ENCODE peak calls at places on chromosomes 3 and 15, in ten cellular contexts. One of them, this sample, is unnamed. For H3K4me1, the result is how much of the 10 kb centered on the place peaks cover.

GRCh38 chr15:31293655-31294054 is 33.0 kb upstream of the KLF13 start:
- DNase-seq in psoas muscle: no peak
- DNase-seq in lung: peak
- DNase-seq in tibial artery: no peak
- DNase-seq in mesendoderm: no peak
- DNase-seq in mesenchymal stem cell: no peak
- DNase-seq in CD4-positive, alpha-beta memory T cell: no peak
- DNase-seq in prostate gland: no peak
- DNase-seq in sigmoid colon: no peak
- DNase-seq in ascending aorta: no peak
- DNase-seq in this sample: no peak

GRCh38 chr15:48426047-48426446 is 94.8 kb downstream of the DUT start:
- DNase-seq in psoas muscle: no peak
- DNase-seq in lung: no peak
- DNase-seq in tibial artery: no peak
- DNase-seq in mesendoderm: no peak
- DNase-seq in mesenchymal stem cell: no peak
- DNase-seq in CD4-positive, alpha-beta memory T cell: no peak
- DNase-seq in prostate gland: no peak
- DNase-seq in sigmoid colon: no peak
- DNase-seq in ascending aorta: no peak
- DNase-seq in this sample: no peak

GRCh38 chr15:55893852-55894251 is 99.6 kb downstream of the NEDD4 start:
- DNase-seq in psoas muscle: no peak
- DNase-seq in lung: no peak
- DNase-seq in tibial artery: no peak
- DNase-seq in mesendoderm: no peak
- DNase-seq in mesenchymal stem cell: no peak
- DNase-seq in CD4-positive, alpha-beta memory T cell: no peak
- DNase-seq in prostate gland: no peak
- DNase-seq in sigmoid colon: no peak
- DNase-seq in ascending aorta: no peak
- DNase-seq in this sample: peak

GRCh38 chr15:71585159-71585558 is 225.2 kb upstream of the NR2E3 start:
- DNase-seq in psoas muscle: no peak
- DNase-seq in lung: no peak
- DNase-seq in tibial artery: no peak
- DNase-seq in mesendoderm: no peak
- DNase-seq in mesenchymal stem cell: no peak
- DNase-seq in CD4-positive, alpha-beta memory T cell: no peak
- DNase-seq in prostate gland: no peak
- DNase-seq in sigmoid colon: no peak
- DNase-seq in ascending aorta: no peak
- DNase-seq in this sample: no peak

GRCh38 chr15:76577879-76578512 is 241.4 kb downstream of the ISL2 start:
- DNase-seq in psoas muscle: no peak
- DNase-seq in lung: no peak
- DNase-seq in tibial artery: no peak
- DNase-seq in mesendoderm: no peak
- DNase-seq in mesenchymal stem cell: no peak
- DNase-seq in CD4-positive, alpha-beta memory T cell: no peak
- DNase-seq in prostate gland: peak
- DNase-seq in sigmoid colon: peak
- DNase-seq in ascending aorta: no peak
- DNase-seq in this sample: no peak

GRCh38 chr3:157073810-157074209 is 86.1 kb downstream of the CCNL1 start:
- DNase-seq in psoas muscle: no peak
- DNase-seq in lung: no peak
- DNase-seq in tibial artery: no peak
- DNase-seq in mesendoderm: peak
- DNase-seq in mesenchymal stem cell: peak
- DNase-seq in CD4-positive, alpha-beta memory T cell: no peak
- DNase-seq in prostate gland: no peak
- DNase-seq in sigmoid colon: no peak
- DNase-seq in ascending aorta: no peak
- DNase-seq in this sample: peak

GRCh38 chr3:140187648-140188221 is 252.8 kb downstream of the CLSTN2 start:
- DNase-seq in psoas muscle: no peak
- DNase-seq in lung: no peak
- DNase-seq in tibial artery: no peak
- DNase-seq in mesendoderm: no peak
- DNase-seq in mesenchymal stem cell: no peak
- DNase-seq in CD4-positive, alpha-beta memory T cell: no peak
- DNase-seq in prostate gland: no peak
- DNase-seq in sigmoid colon: no peak
- DNase-seq in ascending aorta: no peak
- DNase-seq in this sample: no peak

GRCh38 chr3:23221136-23221535 is 18.0 kb downstream of the UBE2E2 start:
- DNase-seq in psoas muscle: no peak
- DNase-seq in lung: no peak
- DNase-seq in tibial artery: no peak
- DNase-seq in mesendoderm: no peak
- DNase-seq in mesenchymal stem cell: no peak
- DNase-seq in CD4-positive, alpha-beta memory T cell: no peak
- DNase-seq in prostate gland: no peak
- DNase-seq in sigmoid colon: no peak
- DNase-seq in ascending aorta: no peak
- DNase-seq in this sample: no peak

GRCh38 chr15:72934921-72935320 is 117.3 kb upstream of the NEO1 start:
- DNase-seq in psoas muscle: no peak
- DNase-seq in lung: no peak
- DNase-seq in tibial artery: no peak
- DNase-seq in mesendoderm: no peak
- DNase-seq in mesenchymal stem cell: peak
- DNase-seq in CD4-positive, alpha-beta memory T cell: no peak
- DNase-seq in prostate gland: no peak
- DNase-seq in sigmoid colon: no peak
- DNase-seq in ascending aorta: no peak
- DNase-seq in this sample: no peak

GRCh38 chr15:72936691-72937679 is 115.3 kb upstream of the NEO1 start:
- DNase-seq in psoas muscle: no peak
- DNase-seq in lung: no peak
- DNase-seq in tibial artery: no peak
- DNase-seq in mesendoderm: no peak
- DNase-seq in mesenchymal stem cell: no peak
- DNase-seq in CD4-positive, alpha-beta memory T cell: no peak
- DNase-seq in prostate gland: no peak
- DNase-seq in sigmoid colon: no peak
- DNase-seq in ascending aorta: no peak
- DNase-seq in this sample: no peak

GRCh38 chr15:72936237-72936636 is 116.0 kb upstream of the NEO1 start:
- DNase-seq in psoas muscle: no peak
- DNase-seq in lung: no peak
- DNase-seq in tibial artery: no peak
- DNase-seq in mesendoderm: no peak
- DNase-seq in mesenchymal stem cell: no peak
- DNase-seq in CD4-positive, alpha-beta memory T cell: no peak
- DNase-seq in prostate gland: no peak
- DNase-seq in sigmoid colon: no peak
- DNase-seq in ascending aorta: no peak
- DNase-seq in this sample: no peak

GRCh38 chr15:72934006-72934405 is 118.3 kb upstream of the NEO1 start:
- DNase-seq in psoas muscle: no peak
- DNase-seq in lung: no peak
- DNase-seq in tibial artery: no peak
- DNase-seq in mesendoderm: no peak
- DNase-seq in mesenchymal stem cell: no peak
- DNase-seq in CD4-positive, alpha-beta memory T cell: no peak
- DNase-seq in prostate gland: no peak
- DNase-seq in sigmoid colon: no peak
- DNase-seq in ascending aorta: peak
- DNase-seq in this sample: no peak

GRCh38 chr15:72935521-72935920 is 116.7 kb upstream of the NEO1 start:
- DNase-seq in psoas muscle: no peak
- DNase-seq in lung: no peak
- DNase-seq in tibial artery: no peak
- DNase-seq in mesendoderm: no peak
- DNase-seq in mesenchymal stem cell: no peak
- DNase-seq in CD4-positive, alpha-beta memory T cell: no peak
- DNase-seq in prostate gland: no peak
- DNase-seq in sigmoid colon: no peak
- DNase-seq in ascending aorta: no peak
- DNase-seq in this sample: no peak
- H3K4me1 ChIP-seq in psoas muscle: under half
- H3K4me1 ChIP-seq in lung: under half
- H3K4me1 ChIP-seq in tibial artery: under half
- H3K4me1 ChIP-seq in mesendoderm: under half
- H3K4me1 ChIP-seq in mesenchymal stem cell: under half
- H3K4me1 ChIP-seq in CD4-positive, alpha-beta memory T cell: under half
- H3K4me1 ChIP-seq in prostate gland: under half
- H3K4me1 ChIP-seq in sigmoid colon: under half
- H3K4me1 ChIP-seq in ascending aorta: under half
- H3K4me1 ChIP-seq in this sample: under half

GRCh38 chr3:39150803-39151631 is 2.4 kb downstream of the CSRNP1 start:
- DNase-seq in psoas muscle: peak
- DNase-seq in lung: peak
- DNase-seq in tibial artery: peak
- DNase-seq in mesendoderm: peak
- DNase-seq in mesenchymal stem cell: peak
- DNase-seq in CD4-positive, alpha-beta memory T cell: no peak
- DNase-seq in prostate gland: peak
- DNase-seq in sigmoid colon: peak
- DNase-seq in ascending aorta: peak
- DNase-seq in this sample: peak
- H3K4me1 ChIP-seq in psoas muscle: half or more
- H3K4me1 ChIP-seq in lung: under half
- H3K4me1 ChIP-seq in tibial artery: half or more
- H3K4me1 ChIP-seq in mesendoderm: under half
- H3K4me1 ChIP-seq in mesenchymal stem cell: half or more
- H3K4me1 ChIP-seq in CD4-positive, alpha-beta memory T cell: half or more
- H3K4me1 ChIP-seq in prostate gland: under half
- H3K4me1 ChIP-seq in sigmoid colon: under half
- H3K4me1 ChIP-seq in ascending aorta: under half
- H3K4me1 ChIP-seq in this sample: half or more

DNA sequence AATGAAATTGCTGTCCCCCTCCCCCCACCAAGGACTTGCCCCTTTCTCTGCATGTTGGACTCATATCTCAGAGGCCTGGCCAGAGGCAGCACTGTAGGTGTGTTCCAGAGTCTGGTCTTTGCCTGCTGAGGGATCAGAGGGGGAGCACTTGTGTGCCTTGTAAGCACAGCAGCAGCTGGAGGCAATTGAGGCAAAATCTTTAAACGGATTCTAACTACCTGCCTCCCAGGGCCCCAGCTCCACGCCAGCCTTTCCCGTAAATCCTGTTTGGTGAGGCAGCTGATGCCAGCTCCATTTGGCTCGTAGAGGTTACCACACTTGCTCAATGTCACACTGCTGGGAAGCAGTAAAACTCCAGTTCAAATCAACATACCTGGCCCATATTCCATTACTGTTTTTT is 2.3 kb upstream of the IDH2 start:
- DNase-seq in psoas muscle: peak
- DNase-seq in lung: no peak
- DNase-seq in tibial artery: no peak
- DNase-seq in mesendoderm: no peak
- DNase-seq in mesenchymal stem cell: no peak
- DNase-seq in CD4-positive, alpha-beta memory T cell: no peak
- DNase-seq in prostate gland: peak
- DNase-seq in sigmoid colon: peak
- DNase-seq in ascending aorta: no peak
- DNase-seq in this sample: no peak
- H3K4me1 ChIP-seq in psoas muscle: half or more
- H3K4me1 ChIP-seq in lung: under half
- H3K4me1 ChIP-seq in tibial artery: under half
- H3K4me1 ChIP-seq in mesendoderm: under half
- H3K4me1 ChIP-seq in mesenchymal stem cell: under half
- H3K4me1 ChIP-seq in CD4-positive, alpha-beta memory T cell: under half
- H3K4me1 ChIP-seq in prostate gland: under half
- H3K4me1 ChIP-seq in sigmoid colon: under half
- H3K4me1 ChIP-seq in ascending aorta: under half
- H3K4me1 ChIP-seq in this sample: under half

GRCh38 chr15:64013179-64014043 is 32.9 kb downstream of the DAPK2 start:
- DNase-seq in psoas muscle: no peak
- DNase-seq in lung: peak
- DNase-seq in tibial artery: no peak
- DNase-seq in mesendoderm: no peak
- DNase-seq in mesenchymal stem cell: peak
- DNase-seq in CD4-positive, alpha-beta memory T cell: no peak
- DNase-seq in prostate gland: no peak
- DNase-seq in sigmoid colon: no peak
- DNase-seq in ascending aorta: no peak
- DNase-seq in this sample: no peak

GRCh38 chr15:64017082-64017588 is 29.1 kb downstream of the DAPK2 start:
- DNase-seq in psoas muscle: no peak
- DNase-seq in lung: no peak
- DNase-seq in tibial artery: no peak
- DNase-seq in mesendoderm: no peak
- DNase-seq in mesenchymal stem cell: no peak
- DNase-seq in CD4-positive, alpha-beta memory T cell: no peak
- DNase-seq in prostate gland: no peak
- DNase-seq in sigmoid colon: no peak
- DNase-seq in ascending aorta: no peak
- DNase-seq in this sample: no peak

GRCh38 chr15:64017591-64018163 is 28.6 kb downstream of the DAPK2 start:
- DNase-seq in psoas muscle: no peak
- DNase-seq in lung: no peak
- DNase-seq in tibial artery: no peak
- DNase-seq in mesendoderm: no peak
- DNase-seq in mesenchymal stem cell: no peak
- DNase-seq in CD4-positive, alpha-beta memory T cell: no peak
- DNase-seq in prostate gland: no peak
- DNase-seq in sigmoid colon: no peak
- DNase-seq in ascending aorta: no peak
- DNase-seq in this sample: no peak

GRCh38 chr15:64016257-64016656 is 30.0 kb downstream of the DAPK2 start:
- DNase-seq in psoas muscle: no peak
- DNase-seq in lung: no peak
- DNase-seq in tibial artery: no peak
- DNase-seq in mesendoderm: no peak
- DNase-seq in mesenchymal stem cell: no peak
- DNase-seq in CD4-positive, alpha-beta memory T cell: no peak
- DNase-seq in prostate gland: no peak
- DNase-seq in sigmoid colon: no peak
- DNase-seq in ascending aorta: no peak
- DNase-seq in this sample: no peak

GRCh38 chr15:64014995-64015394 is 31.3 kb downstream of the DAPK2 start:
- DNase-seq in psoas muscle: peak
- DNase-seq in lung: no peak
- DNase-seq in tibial artery: no peak
- DNase-seq in mesendoderm: no peak
- DNase-seq in mesenchymal stem cell: no peak
- DNase-seq in CD4-positive, alpha-beta memory T cell: no peak
- DNase-seq in prostate gland: no peak
- DNase-seq in sigmoid colon: no peak
- DNase-seq in ascending aorta: no peak
- DNase-seq in this sample: no peak
- H3K4me1 ChIP-seq in psoas muscle: half or more
- H3K4me1 ChIP-seq in lung: under half
- H3K4me1 ChIP-seq in tibial artery: under half
- H3K4me1 ChIP-seq in mesendoderm: under half
- H3K4me1 ChIP-seq in mesenchymal stem cell: under half
- H3K4me1 ChIP-seq in CD4-positive, alpha-beta memory T cell: under half
- H3K4me1 ChIP-seq in prostate gland: under half
- H3K4me1 ChIP-seq in sigmoid colon: under half
- H3K4me1 ChIP-seq in ascending aorta: under half
- H3K4me1 ChIP-seq in this sample: under half

GRCh38 chr15:46933332-46933731 is 784.0 kb upstream of the SEMA6D start:
- DNase-seq in psoas muscle: no peak
- DNase-seq in lung: no peak
- DNase-seq in tibial artery: no peak
- DNase-seq in mesendoderm: no peak
- DNase-seq in mesenchymal stem cell: no peak
- DNase-seq in CD4-positive, alpha-beta memory T cell: no peak
- DNase-seq in prostate gland: no peak
- DNase-seq in sigmoid colon: no peak
- DNase-seq in ascending aorta: no peak
- DNase-seq in this sample: no peak
- H3K4me1 ChIP-seq in psoas muscle: under half
- H3K4me1 ChIP-seq in lung: under half
- H3K4me1 ChIP-seq in tibial artery: under half
- H3K4me1 ChIP-seq in mesendoderm: under half
- H3K4me1 ChIP-seq in mesenchymal stem cell: under half
- H3K4me1 ChIP-seq in CD4-positive, alpha-beta memory T cell: under half
- H3K4me1 ChIP-seq in prostate gland: under half
- H3K4me1 ChIP-seq in sigmoid colon: under half
- H3K4me1 ChIP-seq in ascending aorta: under half
- H3K4me1 ChIP-seq in this sample: under half

This sample was measured in endothelial cell of umbilical vein.